ENCODE peak calls at places on chromosomes 7 and 10, in six cellular contexts. U is adrenal gland, I is IMR-90, C is esophagus squamous epithelium, P is upper lobe of left lung, B is H1. N is an unnamed sample.

GRCh38 chr10:2119316-2119715 is 382.0 kb upstream of the ADARB2 start:
- DNase-seq in I (no peak), U (no peak), B (no peak), P (no peak), C (no peak), N (no peak)

GRCh38 chr10:68231916-68232315 is at the start of gene ATOH7:
- DNase-seq in B (peak; percentile 57), C (no peak), P (no peak), U (no peak), I (peak; percentile 7), N (no peak)

GRCh38 chr10:110972231-110973134 is 53.1 kb downstream of the SHOC2 start:
- DNase-seq in B (no peak), U (no peak), P (no peak), I (no peak), C (no peak), N (no peak)

GRCh38 chr7:84247591-84247990 is 53.0 kb upstream of the SEMA3A start:
- DNase-seq in C (no peak), B (no peak), I (peak; percentile 91), P (no peak), U (no peak), N (no peak)

GRCh38 chr7:17640730-17641377 is 299.4 kb downstream of the SNX13 start:
- DNase-seq in C (no peak), I (peak; percentile 31), U (no peak), P (no peak), B (no peak), N (no peak)

GRCh38 chr7:128370491-128370890 is 9.0 kb upstream of the PRRT4 start:
- DNase-seq in B (no peak), U (no peak), C (no peak), P (no peak), I (no peak), N (no peak)

GRCh38 chr7:103079836-103080235 is 4.9 kb downstream of the ARMC10 start:
- DNase-seq in U (no peak), B (no peak), P (no peak), I (no peak), C (no peak), N (no peak)

GRCh38 chr7:89623018-89623672 is 531.1 kb upstream of the STEAP1 start:
- DNase-seq in U (peak; percentile 22), I (peak; percentile 3), C (no peak), P (no peak), B (peak; percentile 45), N (no peak)

GRCh38 chr7:35983585-35983984 is 169.5 kb upstream of the EEPD1 start:
- DNase-seq in U (no peak), C (no peak), B (no peak), P (peak; percentile 51), I (no peak), N (no peak)

GRCh38 chr10:110081914-110082313 is 74.1 kb downstream of the ADD3 start:
- DNase-seq in P (no peak), B (no peak), I (no peak), C (no peak), U (no peak), N (peak; percentile 63)

GRCh38 chr7:15167912-15168311 is 265.4 kb upstream of the DGKB start:
- DNase-seq in U (no peak), B (no peak), I (no peak), P (no peak), C (no peak), N (no peak)

GRCh38 chr7:144842377-144842851 is 6.6 kb upstream of the TPK1 start:
- DNase-seq in B (no peak), U (peak; percentile 27), I (no peak), P (no peak), C (peak; percentile 9), N (peak; percentile 41)

GRCh38 chr10:86139066-86139657 is 227.4 kb downstream of the GRID1 start:
- DNase-seq in U (no peak), P (no peak), I (no peak), C (no peak), B (peak; percentile 84), N (no peak)

GRCh38 chr10:133391249-133391635 is 2.7 kb upstream of the MTG1 start:
- DNase-seq in U (no peak), C (no peak), B (no peak), I (no peak), P (no peak), N (no peak)

GRCh38 chr10:110510730-110511129 is 13.0 kb downstream of the DUSP5 start:
- DNase-seq in P (no peak), U (no peak), C (no peak), I (no peak), B (no peak), N (no peak)

GRCh38 chr7:31019509-31019908 is 32.6 kb upstream of the ADCYAP1R1 start:
- DNase-seq in P (no peak), I (no peak), C (no peak), B (no peak), U (no peak), N (no peak)

GRCh38 chr10:18455086-18455884 is 196.1 kb downstream of the NSUN6 start:
- DNase-seq in I (peak; percentile 19), P (no peak), U (no peak), B (no peak), C (no peak), N (no peak)

GRCh38 chr7:75808106-75808505 is 5.5 kb downstream of the CCL24 start:
- DNase-seq in I (no peak), B (no peak), U (no peak), P (no peak), C (no peak), N (no peak)

DNA sequence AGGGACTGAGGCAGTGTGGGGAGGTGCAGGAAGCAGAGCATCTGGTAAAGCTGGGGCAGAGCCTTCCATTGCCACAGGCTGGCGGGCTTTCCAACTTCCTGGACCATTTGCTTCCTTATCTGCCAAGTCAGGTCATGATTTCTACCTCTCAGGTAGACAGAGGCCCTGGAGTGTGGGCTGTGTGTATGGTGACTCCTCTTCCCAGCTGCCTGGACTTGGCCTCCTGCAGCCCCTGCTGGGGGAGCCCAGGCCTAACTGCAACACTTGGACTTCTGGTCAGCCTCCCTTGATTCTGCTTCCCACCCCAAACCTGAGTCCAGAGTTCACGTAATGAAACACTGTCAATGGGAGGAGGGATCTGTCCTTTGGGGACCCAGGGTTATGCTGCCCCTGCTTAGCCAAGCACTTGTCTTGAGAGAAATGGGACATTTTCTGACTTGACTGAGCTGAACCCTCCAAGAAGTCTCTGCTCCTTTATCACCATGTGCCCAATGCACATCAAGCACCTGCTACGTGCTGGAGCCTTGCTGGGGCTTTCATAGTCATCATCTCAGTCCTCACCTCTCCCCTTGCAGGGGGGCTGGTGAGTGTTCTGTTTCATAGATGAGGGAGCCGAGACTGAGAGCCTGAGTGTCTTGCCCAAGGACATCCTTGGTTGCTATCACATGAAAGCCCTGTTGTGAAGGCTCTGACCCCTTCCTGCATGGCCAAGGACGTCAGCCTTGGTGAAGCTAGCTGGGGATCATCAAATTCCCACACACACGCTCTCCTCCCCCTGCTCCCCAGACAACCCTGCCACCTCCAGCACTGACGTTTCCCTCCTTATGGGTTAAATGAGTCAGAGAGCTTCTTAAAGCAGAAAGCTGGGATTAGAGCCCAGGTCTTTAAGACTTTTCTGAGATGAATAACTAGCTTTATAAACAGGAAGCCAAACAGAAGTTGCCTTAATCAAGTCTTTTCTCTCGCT is 3.4 kb downstream of the CLEC2L start:
- DNase-seq in P (no peak), C (no peak), B (no peak), U (no peak), I (peak; percentile 98), N (no peak)
- TF ChIP-seq POLR2A in P (no peak), C (no peak), B (no peak), U (no peak), I (peak; percentile 26), N (no peak)

DNA sequence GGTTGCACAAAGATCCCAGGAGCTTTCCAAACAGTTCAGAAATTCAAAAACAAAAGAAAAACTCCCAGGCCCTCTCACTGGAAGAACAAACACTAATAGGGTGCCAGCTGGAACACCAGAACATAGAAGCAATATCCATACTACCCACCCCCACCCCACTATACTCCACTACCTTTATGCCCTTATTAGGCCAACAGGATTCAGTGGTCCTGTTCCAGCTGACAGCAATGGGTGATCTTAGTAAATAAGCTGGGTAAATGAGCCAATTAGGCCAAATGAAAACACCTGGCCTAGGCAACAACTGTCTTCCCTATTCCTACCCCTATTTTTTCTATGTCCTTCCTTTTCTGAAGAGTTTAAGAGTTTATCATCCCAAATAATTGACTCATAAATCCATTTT is 11.7 kb downstream of the NOC3L start:
- DNase-seq in B (no peak), C (no peak), U (no peak), I (no peak), P (no peak), N (no peak)
- H3K36me3 ChIP-seq in B (peaks cover 35% of the 10 kb centered on the region), C (peaks cover 8% of the 10 kb centered on the region), U (peaks cover 45% of the 10 kb centered on the region), I (peaks cover 21% of the 10 kb centered on the region), P (peaks cover 30% of the 10 kb centered on the region), N (peaks cover 42% of the 10 kb centered on the region)

DNA sequence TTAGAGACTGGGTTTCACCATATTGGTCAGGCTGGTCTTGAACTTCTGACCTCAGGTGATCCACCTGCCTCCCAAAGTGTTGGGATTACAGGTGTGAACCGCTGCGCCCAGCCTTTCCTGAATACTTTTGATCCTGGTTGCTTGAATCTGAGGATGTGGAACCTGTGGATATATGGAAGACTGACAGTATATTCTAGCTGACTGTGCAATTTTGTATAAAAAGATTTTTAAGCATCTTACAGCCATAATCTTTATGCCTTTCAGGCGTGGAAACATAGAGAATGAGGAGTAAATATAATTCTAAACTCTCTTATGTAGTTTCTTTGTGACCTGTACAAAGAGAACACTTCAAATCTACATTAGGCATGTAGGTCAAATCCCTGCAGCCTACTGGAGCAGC is 16.2 kb downstream of the TSPAN14 start:
- DNase-seq in B (no peak), U (no peak), P (no peak), C (no peak), I (no peak), N (no peak)
- H3K4me1 ChIP-seq in B (peaks cover 25% of the 10 kb centered on the region), U (peaks cover 58% of the 10 kb centered on the region), P (peaks cover 98% of the 10 kb centered on the region), C (peaks cover 97% of the 10 kb centered on the region), I (peaks cover 30% of the 10 kb centered on the region), N (peaks cover 99% of the 10 kb centered on the region)

GRCh38 chr10:102859911-102860310 is 5.9 kb downstream of the BORCS7 start:
- DNase-seq in I (no peak), B (no peak), P (no peak), U (peak; percentile 19), C (no peak), N (no peak)

GRCh38 chr10:102850025-102850518 is 4.0 kb upstream of the BORCS7 start:
- DNase-seq in B (no peak), C (no peak), I (no peak), P (no peak), U (no peak), N (no peak)

GRCh38 chr10:102856758-102857424 is 2.8 kb downstream of the BORCS7 start:
- DNase-seq in B (no peak), C (no peak), U (peak; percentile 9), P (no peak), I (no peak), N (no peak)

GRCh38 chr10:102853944-102854694 is at the start of gene BORCS7:
- DNase-seq in C (peak; percentile 62), U (peak; percentile 93), I (peak; percentile 97), P (peak; percentile 78), B (peak; percentile 86), N (peak; percentile 95)
- TF ChIP-seq POLR2A in C (no peak), U (peak; percentile 93), I (peak; percentile 86), P (peak; percentile 82), B (peak; percentile 96), N (no peak)